ENCODE peak calls at places on chromosomes 7 and 10, in five cellular contexts. One of them, this sample, is unnamed.

GRCh38 chr7:17564678-17565209 is 266.3 kb downstream of the AHR start:
- DNase-seq in lung: no peak
- DNase-seq in NB4: peak; percentile 92
- DNase-seq in neural progenitor cell: no peak
- DNase-seq in heart left ventricle: no peak
- DNase-seq in this sample: no peak

GRCh38 chr10:102322914-102323313 is 72.6 kb upstream of the NFKB2 start:
- DNase-seq in lung: no peak
- DNase-seq in heart left ventricle: no peak
- DNase-seq in NB4: peak; percentile 93
- DNase-seq in neural progenitor cell: no peak
- DNase-seq in this sample: peak; percentile 32

GRCh38 chr7:134589491-134589941 is 40.6 kb downstream of the AKR1B15 start:
- DNase-seq in heart left ventricle: no peak
- DNase-seq in neural progenitor cell: no peak
- DNase-seq in lung: no peak
- DNase-seq in NB4: no peak
- DNase-seq in this sample: no peak

GRCh38 chr10:113108180-113108835 is 158.3 kb downstream of the TCF7L2 start:
- DNase-seq in neural progenitor cell: peak; percentile 74
- DNase-seq in heart left ventricle: no peak
- DNase-seq in lung: no peak
- DNase-seq in NB4: peak; percentile 46
- DNase-seq in this sample: no peak

GRCh38 chr7:152093717-152094116 is 68.2 kb downstream of the GALNT11 start:
- DNase-seq in lung: no peak
- DNase-seq in NB4: no peak
- DNase-seq in heart left ventricle: no peak
- DNase-seq in neural progenitor cell: no peak
- DNase-seq in this sample: no peak

GRCh38 chr7:17030559-17030958 is 148.8 kb upstream of the AGR3 start:
- DNase-seq in lung: no peak
- DNase-seq in heart left ventricle: no peak
- DNase-seq in neural progenitor cell: no peak
- DNase-seq in NB4: peak; percentile 59
- DNase-seq in this sample: peak; percentile 18

GRCh38 chr7:92110857-92111256 is 23.4 kb downstream of the CYP51A1 start:
- DNase-seq in NB4: no peak
- DNase-seq in lung: no peak
- DNase-seq in neural progenitor cell: no peak
- DNase-seq in heart left ventricle: no peak
- DNase-seq in this sample: no peak

GRCh38 chr10:88546462-88546861 is 36.7 kb downstream of the RNLS start:
- DNase-seq in lung: no peak
- DNase-seq in heart left ventricle: no peak
- DNase-seq in NB4: no peak
- DNase-seq in neural progenitor cell: no peak
- DNase-seq in this sample: no peak

GRCh38 chr10:73772280-73773151 is 9.3 kb upstream of the CHCHD1 start:
- DNase-seq in NB4: peak; percentile 85
- DNase-seq in heart left ventricle: peak; percentile 82
- DNase-seq in neural progenitor cell: peak; percentile 86
- DNase-seq in lung: peak; percentile 87
- DNase-seq in this sample: peak; percentile 89

GRCh38 chr7:71615017-71615416 is 483.1 kb downstream of the GALNT17 start:
- DNase-seq in heart left ventricle: peak; percentile 65
- DNase-seq in NB4: no peak
- DNase-seq in lung: no peak
- DNase-seq in neural progenitor cell: no peak
- DNase-seq in this sample: no peak

GRCh38 chr7:46256870-46257528 is 335.9 kb upstream of the IGFBP3 start:
- DNase-seq in neural progenitor cell: no peak
- DNase-seq in NB4: no peak
- DNase-seq in heart left ventricle: no peak
- DNase-seq in lung: no peak
- DNase-seq in this sample: no peak

GRCh38 chr7:114854369-114854768 is 67.5 kb upstream of the MDFIC start:
- DNase-seq in NB4: no peak
- DNase-seq in neural progenitor cell: no peak
- DNase-seq in heart left ventricle: no peak
- DNase-seq in lung: no peak
- DNase-seq in this sample: no peak

GRCh38 chr10:99276848-99277486 is 41.3 kb upstream of the HPSE2 start:
- DNase-seq in NB4: peak; percentile 56
- DNase-seq in lung: no peak
- DNase-seq in neural progenitor cell: peak; percentile 45
- DNase-seq in heart left ventricle: no peak
- DNase-seq in this sample: peak; percentile 28

GRCh38 chr10:110415809-110416208 is 81.9 kb upstream of the DUSP5 start:
- DNase-seq in neural progenitor cell: no peak
- DNase-seq in lung: no peak
- DNase-seq in heart left ventricle: no peak
- DNase-seq in NB4: no peak
- DNase-seq in this sample: peak; percentile 21
- H3K4me3 ChIP-seq in neural progenitor cell: no peak overlapping the region
- H3K4me3 ChIP-seq in lung: no peak overlapping the region
- H3K4me3 ChIP-seq in heart left ventricle: no peak overlapping the region
- H3K4me3 ChIP-seq in NB4: no peak overlapping the region
- H3K4me3 ChIP-seq in this sample: no peak overlapping the region

DNA sequence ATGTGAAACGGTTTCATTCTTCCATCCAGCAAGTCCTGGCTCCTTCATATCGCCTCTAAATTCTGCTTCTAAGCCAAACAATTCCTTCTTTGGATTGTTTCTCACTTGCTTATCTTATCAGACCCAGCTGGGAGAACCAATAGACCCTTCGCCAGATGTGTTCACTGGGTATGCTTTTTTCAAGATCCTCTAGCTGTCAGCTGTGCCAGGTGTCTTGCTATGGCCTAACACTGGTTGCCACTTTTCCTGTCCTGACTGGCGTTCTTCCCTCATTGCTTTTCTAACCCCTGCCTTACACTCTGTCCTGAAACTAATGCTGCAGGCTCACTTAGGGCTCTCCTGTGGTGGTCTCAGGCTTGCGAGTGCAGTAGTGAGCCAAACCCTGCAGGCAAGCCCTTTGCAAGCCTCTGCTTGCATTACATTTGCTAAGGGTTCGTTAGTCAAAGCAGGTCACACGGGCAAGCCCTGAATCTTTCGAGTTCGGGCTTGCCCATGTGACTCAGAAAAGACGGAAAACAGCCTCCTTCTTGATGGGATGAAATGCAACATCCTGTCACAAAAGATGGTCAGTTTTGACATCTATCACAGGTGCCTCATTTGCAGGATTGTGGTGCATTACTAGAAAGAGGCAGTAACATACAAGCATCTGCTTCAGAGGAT is 92.8 kb downstream of the VWC2 start:
- DNase-seq in NB4: no peak
- DNase-seq in neural progenitor cell: no peak
- DNase-seq in lung: no peak
- DNase-seq in heart left ventricle: no peak
- DNase-seq in this sample: no peak
- H3K4me3 ChIP-seq in NB4: no peak overlapping the region
- H3K4me3 ChIP-seq in neural progenitor cell: no peak overlapping the region
- H3K4me3 ChIP-seq in lung: no peak overlapping the region
- H3K4me3 ChIP-seq in heart left ventricle: no peak overlapping the region
- H3K4me3 ChIP-seq in this sample: no peak overlapping the region

DNA sequence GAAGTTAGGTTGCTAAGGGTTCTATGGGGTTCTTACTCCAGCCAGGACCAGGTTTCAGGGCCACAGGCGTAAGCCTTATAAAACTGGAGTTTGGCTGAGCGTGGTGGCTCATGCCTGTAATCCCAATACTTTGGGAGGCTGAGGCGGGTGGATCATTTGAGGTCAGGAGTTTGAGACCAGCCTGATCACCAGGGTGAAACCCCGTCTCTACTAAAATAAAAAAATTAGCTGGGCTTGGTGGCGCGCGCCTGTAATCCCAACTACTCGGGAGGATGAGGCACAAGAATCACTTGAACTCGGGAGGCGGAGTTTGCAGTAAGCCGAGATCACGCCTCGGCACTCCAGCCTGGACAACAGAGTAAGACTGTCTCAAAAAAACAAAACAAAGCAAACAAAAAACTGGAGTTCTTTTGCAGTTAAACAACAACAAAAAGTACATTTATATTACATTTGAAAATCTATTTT is 347 bp upstream of the RRP12 start:
- DNase-seq in lung: no peak
- DNase-seq in neural progenitor cell: no peak
- DNase-seq in heart left ventricle: no peak
- DNase-seq in NB4: no peak
- DNase-seq in this sample: no peak
- H3K4me3 ChIP-seq in lung: no peak overlapping the region
- H3K4me3 ChIP-seq in neural progenitor cell: peak overlapping the region; percentile 69
- H3K4me3 ChIP-seq in heart left ventricle: peak overlapping the region; percentile 80
- H3K4me3 ChIP-seq in NB4: peak overlapping the region; percentile 82
- H3K4me3 ChIP-seq in this sample: peak overlapping the region; percentile 74

DNA sequence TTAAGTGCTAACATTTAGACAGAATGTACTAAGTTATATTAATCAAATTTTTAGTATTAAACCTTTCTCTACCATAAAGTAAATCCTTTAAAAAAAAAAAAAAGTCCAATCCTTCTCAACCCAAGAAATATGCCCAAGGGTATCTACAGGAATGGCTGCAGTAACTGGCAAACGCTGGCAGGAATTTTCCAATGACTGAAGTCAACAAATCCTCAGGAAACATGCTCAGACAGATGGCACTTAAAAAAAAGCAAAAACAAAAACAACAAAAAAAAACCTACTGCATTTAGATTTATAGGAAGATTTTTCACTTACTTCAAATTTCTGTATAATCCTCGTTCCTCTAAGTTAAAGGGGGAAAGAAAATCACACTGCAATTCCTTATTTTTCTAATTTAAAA is 666 bp downstream of the SVIL start:
- DNase-seq in NB4: no peak
- DNase-seq in lung: no peak
- DNase-seq in heart left ventricle: no peak
- DNase-seq in neural progenitor cell: no peak
- DNase-seq in this sample: no peak
- H3K4me3 ChIP-seq in NB4: no peak overlapping the region
- H3K4me3 ChIP-seq in lung: no peak overlapping the region
- H3K4me3 ChIP-seq in heart left ventricle: peak overlapping the region; percentile 62
- H3K4me3 ChIP-seq in neural progenitor cell: no peak overlapping the region
- H3K4me3 ChIP-seq in this sample: no peak overlapping the region

GRCh38 chr7:27200761-27201230 is 905 bp upstream of the HOXA13 start:
- DNase-seq in neural progenitor cell: peak; percentile 49
- DNase-seq in heart left ventricle: no peak
- DNase-seq in NB4: peak; percentile 73
- DNase-seq in lung: no peak
- DNase-seq in this sample: no peak

GRCh38 chr7:27202741-27203134 is 2.8 kb upstream of the HOXA13 start:
- DNase-seq in lung: no peak
- DNase-seq in neural progenitor cell: no peak
- DNase-seq in NB4: peak; percentile 26
- DNase-seq in heart left ventricle: no peak
- DNase-seq in this sample: no peak

GRCh38 chr7:27203378-27203953 is 3.6 kb upstream of the HOXA13 start:
- DNase-seq in lung: no peak
- DNase-seq in neural progenitor cell: no peak
- DNase-seq in NB4: no peak
- DNase-seq in heart left ventricle: no peak
- DNase-seq in this sample: no peak

GRCh38 chr7:27201231-27202017 is 1.5 kb upstream of the HOXA13 start:
- DNase-seq in heart left ventricle: no peak
- DNase-seq in neural progenitor cell: no peak
- DNase-seq in lung: no peak
- DNase-seq in NB4: peak; percentile 93
- DNase-seq in this sample: no peak

DNA sequence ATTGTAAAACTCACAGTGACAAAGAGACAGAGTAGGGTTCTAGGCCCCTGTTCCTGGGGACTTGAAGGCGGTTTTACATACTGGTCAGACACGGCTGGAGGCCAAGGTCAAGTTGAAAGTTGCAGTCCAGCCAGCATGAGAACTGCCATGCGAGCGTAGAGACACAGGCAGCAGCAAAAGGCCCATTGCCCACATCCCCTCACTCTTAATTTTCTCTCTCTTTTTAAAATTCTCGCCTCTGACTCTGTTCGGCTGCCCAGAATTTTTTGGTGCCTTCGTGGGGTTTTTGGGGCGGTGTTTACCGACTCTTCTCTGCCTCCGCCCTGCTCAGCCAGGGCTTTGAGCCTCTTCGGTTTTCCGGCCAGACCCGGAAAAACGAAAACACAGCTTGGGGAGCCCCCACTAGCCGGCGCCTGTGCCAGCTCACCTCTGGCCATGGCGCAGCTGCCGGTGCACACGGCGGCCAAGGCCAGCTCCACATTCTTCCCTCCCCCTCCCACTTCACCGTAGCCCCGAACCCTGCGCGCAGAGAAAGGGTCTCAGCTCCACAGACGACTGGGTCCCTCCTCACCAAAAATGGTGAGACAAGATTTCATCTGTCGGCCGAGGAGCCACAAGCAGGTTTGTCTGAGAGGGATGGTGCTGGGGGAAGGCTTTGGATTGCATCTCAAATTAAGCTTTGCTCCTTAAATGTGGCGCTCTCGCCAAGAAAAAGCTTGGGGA is 2.3 kb upstream of the HOXA13 start:
- DNase-seq in neural progenitor cell: no peak
- DNase-seq in NB4: no peak
- DNase-seq in heart left ventricle: no peak
- DNase-seq in lung: no peak
- DNase-seq in this sample: no peak
- H3K4me3 ChIP-seq in neural progenitor cell: no peak overlapping the region
- H3K4me3 ChIP-seq in NB4: peak overlapping the region; percentile 88
- H3K4me3 ChIP-seq in heart left ventricle: no peak overlapping the region
- H3K4me3 ChIP-seq in lung: no peak overlapping the region
- H3K4me3 ChIP-seq in this sample: no peak overlapping the region

GRCh38 chr10:13703997-13704536 is 117.3 kb downstream of the PRPF18 start:
- DNase-seq in heart left ventricle: no peak
- DNase-seq in neural progenitor cell: no peak
- DNase-seq in lung: no peak
- DNase-seq in NB4: no peak
- DNase-seq in this sample: no peak
- H3K4me3 ChIP-seq in heart left ventricle: peak overlapping the region; percentile 3
- H3K4me3 ChIP-seq in neural progenitor cell: no peak overlapping the region
- H3K4me3 ChIP-seq in lung: no peak overlapping the region
- H3K4me3 ChIP-seq in NB4: no peak overlapping the region
- H3K4me3 ChIP-seq in this sample: no peak overlapping the region